ENCODE peak calls at places on chromosomes 11 and 22, in nine cellular contexts. H is neural crest cell; B is stimulated activated naive CD4-positive, alpha-beta T cell; I is pancreas; C is iPS-NIHi11; Y is GDM1; N is GM06990; K is fibroblast of the aortic adventitia; X is hippocampal formation. D is an unnamed sample.

GRCh38 chr22:25334091-25334490 is 114.7 kb downstream of the CRYBB2 start:
- DNase-seq in H (peak; percentile 69), B (no peak), I (no peak), C (peak; percentile 69), Y (peak; percentile 32), N (no peak), K (peak; percentile 14), X (peak; percentile 1), D (no peak)

GRCh38 chr22:34160117-34160758 is 240.0 kb upstream of the LARGE1 start:
- DNase-seq in H (no peak), B (no peak), I (no peak), C (peak; percentile 16), Y (no peak), N (no peak), K (no peak), X (no peak), D (no peak)

GRCh38 chr22:41201146-41201545 is 4.0 kb upstream of the L3MBTL2 start:
- DNase-seq in H (no peak), B (no peak), I (no peak), C (no peak), Y (no peak), N (no peak), K (no peak), X (no peak), D (no peak)

GRCh38 chr11:12827929-12828812 is 153.9 kb downstream of the TEAD1 start:
- DNase-seq in H (no peak), B (no peak), I (no peak), C (peak; percentile 70), Y (no peak), N (no peak), K (peak; percentile 85), X (peak; percentile 58), D (peak; percentile 84)

GRCh38 chr11:118427707-118428106 is 8.6 kb upstream of the KMT2A start:
- DNase-seq in H (no peak), B (no peak), I (no peak), C (no peak), Y (no peak), N (no peak), K (no peak), X (no peak), D (no peak)

GRCh38 chr22:45072322-45072903 is 62.6 kb upstream of the PHF21B start:
- DNase-seq in H (no peak), B (no peak), I (no peak), C (peak; percentile 81), Y (no peak), N (no peak), K (peak; percentile 54), X (no peak), D (peak; percentile 72)

GRCh38 chr11:44407211-44407996 is 97.5 kb upstream of the ALX4 start:
- DNase-seq in H (no peak), B (no peak), I (no peak), C (no peak), Y (no peak), N (no peak), K (no peak), X (no peak), D (no peak)

GRCh38 chr11:112016088-112016764 is 9.0 kb upstream of the DLAT start:
- DNase-seq in H (no peak), B (no peak), I (no peak), C (no peak), Y (no peak), N (peak; percentile 37), K (peak; percentile 53), X (no peak), D (no peak)

GRCh38 chr11:11407065-11407737 is 54.2 kb upstream of the CSNK2A3 start:
- DNase-seq in H (no peak), B (no peak), I (no peak), C (no peak), Y (peak; percentile 43), N (no peak), K (no peak), X (no peak), D (no peak)

GRCh38 chr22:22735695-22736611 is 91.5 kb downstream of the GGTLC2 start:
- DNase-seq in H (no peak), B (no peak), I (no peak), C (no peak), Y (no peak), N (no peak), K (no peak), X (no peak), D (no peak)

GRCh38 chr22:39362932-39363331 is 13.1 kb downstream of the SYNGR1 start:
- DNase-seq in H (no peak), B (no peak), I (no peak), C (no peak), Y (no peak), N (no peak), K (no peak), X (no peak), D (no peak)

GRCh38 chr22:48528221-48528915 is 1299.3 kb downstream of the BRD1 start:
- DNase-seq in H (no peak), B (no peak), I (peak; percentile 39), C (no peak), Y (no peak), N (no peak), K (no peak), X (no peak), D (no peak)

GRCh38 chr11:30488304-30488998 is 97.7 kb downstream of the MPPED2 start:
- DNase-seq in H (no peak), B (no peak), I (no peak), C (peak; percentile 26), Y (no peak), N (no peak), K (peak; percentile 28), X (no peak), D (peak; percentile 11)

GRCh38 chr22:42468841-42469240 is 36.6 kb upstream of the NFAM1 start:
- DNase-seq in H (no peak), B (no peak), I (no peak), C (no peak), Y (no peak), N (no peak), K (no peak), X (no peak), D (no peak)

GRCh38 chr11:114782650-114783310 is 104.5 kb downstream of the NXPE2 start:
- DNase-seq in H (no peak), B (no peak), I (no peak), C (no peak), Y (no peak), N (no peak), K (no peak), X (no peak), D (no peak)

GRCh38 chr11:117052196-117053149 is 45.8 kb downstream of the SIK3 start:
- DNase-seq in H (no peak), B (no peak), I (no peak), C (no peak), Y (no peak), N (no peak), K (no peak), X (no peak), D (no peak)

GRCh38 chr22:29762263-29762662 is 4.5 kb downstream of the ZMAT5 start:
- DNase-seq in H (no peak), B (no peak), I (no peak), C (no peak), Y (no peak), N (no peak), K (no peak), X (no peak), D (no peak)

GRCh38 chr11:130403301-130403804 is 25.1 kb downstream of the ADAMTS8 start:
- DNase-seq in H (no peak), B (no peak), I (no peak), C (peak; percentile 63), Y (no peak), N (no peak), K (peak; percentile 87), X (peak; percentile 49), D (peak; percentile 85)

GRCh38 chr22:47247609-47248240 is 485.3 kb downstream of the TBC1D22A start:
- DNase-seq in H (no peak), B (no peak), I (no peak), C (no peak), Y (no peak), N (no peak), K (no peak), X (no peak), D (no peak)

GRCh38 chr11:118916842-118917388 is 8.8 kb downstream of the BCL9L start:
- DNase-seq in H (no peak), B (no peak), I (peak; percentile 80), C (no peak), Y (no peak), N (no peak), K (peak; percentile 89), X (no peak), D (peak; percentile 98)

GRCh38 chr11:1126491-1126926 is 31.2 kb upstream of the MUC5AC start:
- DNase-seq in H (no peak), B (no peak), I (peak; percentile 44), C (no peak), Y (no peak), N (no peak), K (no peak), X (no peak), D (no peak)

GRCh38 chr11:121625784-121626506 is 173.2 kb upstream of the SORL1-AS1 start:
- DNase-seq in H (no peak), B (no peak), I (no peak), C (no peak), Y (no peak), N (no peak), K (peak; percentile 80), X (no peak), D (peak; percentile 27)

GRCh38 chr22:47202819-47203553 is 440.5 kb downstream of the TBC1D22A start:
- DNase-seq in H (no peak), B (no peak), I (no peak), C (no peak), Y (no peak), N (no peak), K (no peak), X (no peak), D (no peak)

GRCh38 chr11:59776210-59777066 is 21.3 kb downstream of the STX3 start:
- DNase-seq in H (no peak), B (no peak), I (no peak), C (no peak), Y (no peak), N (no peak), K (peak; percentile 39), X (no peak), D (peak; percentile 47)

D was measured in EH.